ENCODE peak calls at places on chromosomes 7 and 10, in four cellular contexts. M is Kasumi-1, W is nephron progenitor cell, N is iris pigment epithelial cell. I is an unnamed sample.
A peak's percentile ranks its signal among the peaks of the same experiment; 100 is the strongest.

GRCh38 chr7:96084880-96085551 is 236.9 kb downstream of the SLC25A13 start:
- DNase-seq in M (no peak), W (no peak), N (peak; percentile 80), I (no peak)

GRCh38 chr10:93440591-93441012 is 41.5 kb downstream of the MYOF start:
- DNase-seq in M (no peak), W (no peak), N (peak; percentile 46), I (no peak)

GRCh38 chr10:28382520-28383269 is 79.8 kb upstream of the MPP7 start:
- DNase-seq in M (no peak), W (no peak), N (peak; percentile 81), I (no peak)

GRCh38 chr10:73368238-73368637 is 9.6 kb upstream of the CFAP70 start:
- DNase-seq in M (no peak), W (no peak), N (no peak), I (no peak)

GRCh38 chr10:129207276-129207675 is 259.8 kb upstream of the MGMT start:
- DNase-seq in M (no peak), W (no peak), N (no peak), I (no peak)

GRCh38 chr10:71590786-71591350 is 128.7 kb downstream of the C10orf105 start:
- DNase-seq in M (no peak), W (no peak), N (no peak), I (no peak)

GRCh38 chr10:133456041-133456951 is 2.6 kb downstream of the SCART1 start:
- DNase-seq in M (no peak), W (no peak), N (no peak), I (no peak)

GRCh38 chr7:13032524-13032923 is 345.1 kb downstream of the ARL4A start:
- DNase-seq in M (no peak), W (peak; percentile 13), N (no peak), I (no peak)

GRCh38 chr7:31688347-31688746 is 1.3 kb downstream of the PPP1R17 start:
- DNase-seq in M (no peak), W (no peak), N (no peak), I (no peak)

GRCh38 chr10:51369903-51370302 is 295.6 kb downstream of the PRKG1 start:
- DNase-seq in M (no peak), W (no peak), N (peak; percentile 28), I (no peak)

GRCh38 chr10:31153692-31154091 is 122.0 kb upstream of the ZNF438 start:
- DNase-seq in M (no peak), W (no peak), N (no peak), I (no peak)

GRCh38 chr10:63665765-63666164 is 144.6 kb downstream of the REEP3 start:
- DNase-seq in M (no peak), W (no peak), N (peak; percentile 60), I (no peak)

GRCh38 chr7:81402227-81402626 is 367.6 kb downstream of the HGF start:
- DNase-seq in M (no peak), W (no peak), N (peak; percentile 56), I (no peak)

GRCh38 chr7:64183126-64183742 is 23.8 kb upstream of the ZNF735 start:
- DNase-seq in M (no peak), W (no peak), N (no peak), I (no peak)

GRCh38 chr7:79130715-79131114 is 322.8 kb downstream of the MAGI2 start:
- DNase-seq in M (no peak), W (no peak), N (no peak), I (no peak)

GRCh38 chr7:646951-647350 is 79.5 kb upstream of the DNAAF5 start:
- DNase-seq in M (no peak), W (no peak), N (no peak), I (no peak)

GRCh38 chr10:29627201-29628105 is 7.3 kb downstream of the SVIL start:
- DNase-seq in M (no peak), W (no peak), N (peak; percentile 79), I (no peak)

GRCh38 chr7:100745184-100745583 is 11.8 kb downstream of the ZAN start:
- DNase-seq in M (no peak), W (no peak), N (peak; percentile 44), I (no peak)

GRCh38 chr7:117084286-117084685 is 131.0 kb downstream of the ST7 start:
- DNase-seq in M (no peak), W (no peak), N (no peak), I (no peak)

GRCh38 chr7:2215851-2216250 is 16.9 kb downstream of the MAD1L1 start:
- DNase-seq in M (no peak), W (no peak), N (no peak), I (no peak)

GRCh38 chr7:157854066-157854891 is 517.5 kb downstream of the DNAJB6 start:
- DNase-seq in M (peak; percentile 90), W (no peak), N (no peak), I (no peak)

GRCh38 chr7:77674878-77675277 is 21.4 kb upstream of the RSBN1L start:
- DNase-seq in M (no peak), W (no peak), N (peak; percentile 58), I (no peak)

GRCh38 chr10:70917635-70918034 is 29.3 kb upstream of the PCBD1 start:
- DNase-seq in M (no peak), W (no peak), N (no peak), I (no peak)